ENCODE peak calls at places on chromosomes 2 and 18, in five cellular contexts. X is body of pancreas; Y is right lobe of liver; G is CD8-positive, alpha-beta T cell; S is lung. I is an unnamed sample.

GRCh38 chr2:233082222-233082933 is 22.2 kb downstream of the INPP5D start:
- ATAC-seq in G (no peak), X (no peak), S (no peak), Y (no peak), I (no peak)

GRCh38 chr2:172613035-172613434 is 57.1 kb downstream of the PDK1 start:
- ATAC-seq in Y (no peak), S (no peak), X (no peak), G (no peak), I (no peak)

GRCh38 chr2:22194218-22194617 is 1070.5 kb downstream of the TDRD15 start:
- ATAC-seq in X (no peak), S (no peak), G (no peak), Y (no peak), I (no peak)

GRCh38 chr2:223930002-223930976 is 14.8 kb downstream of the WDFY1 start:
- ATAC-seq in S (no peak), G (no peak), Y (peak), X (peak), I (peak)

GRCh38 chr2:10550206-10551001 is 102.3 kb upstream of the ODC1 start:
- ATAC-seq in G (no peak), S (no peak), X (peak), Y (peak), I (peak)

GRCh38 chr18:23938046-23938756 is 76.4 kb upstream of the TTC39C start:
- ATAC-seq in S (no peak), G (peak), Y (no peak), X (no peak), I (no peak)

GRCh38 chr18:51049137-51049536 is 19.1 kb downstream of the SMAD4 start:
- ATAC-seq in X (no peak), Y (no peak), S (no peak), G (no peak), I (no peak)

GRCh38 chr2:120881981-120882788 is 146.5 kb downstream of the GLI2 start:
- ATAC-seq in Y (no peak), G (no peak), S (no peak), X (peak), I (peak)

GRCh38 chr2:10216677-10217498 is 85.8 kb upstream of the HPCAL1 start:
- ATAC-seq in G (no peak), Y (no peak), S (no peak), X (no peak), I (no peak)

GRCh38 chr2:60525859-60526258 is 27.6 kb downstream of the BCL11A start:
- ATAC-seq in S (no peak), X (no peak), G (no peak), Y (no peak), I (no peak)

GRCh38 chr18:48613589-48613988 is 74.8 kb downstream of the CTIF start:
- ATAC-seq in S (no peak), X (no peak), Y (peak), G (no peak), I (peak)

GRCh38 chr2:96156926-96157648 is 11.8 kb upstream of the DUSP2 start:
- ATAC-seq in G (no peak), Y (no peak), X (no peak), S (no peak), I (no peak)
- H3K4me3 ChIP-seq in G (no peak), Y (no peak), X (no peak), S (no peak), I (no peak)

GRCh38 chr2:122366427-122366826 is 611.0 kb downstream of the TSN start:
- ATAC-seq in S (no peak), Y (peak), X (peak), G (no peak), I (no peak)

GRCh38 chr2:122363885-122364284 is 608.4 kb downstream of the TSN start:
- ATAC-seq in X (no peak), G (no peak), S (no peak), Y (no peak), I (no peak)

GRCh38 chr2:122368576-122369243 is 613.3 kb downstream of the TSN start:
- ATAC-seq in X (no peak), Y (no peak), G (no peak), S (no peak), I (no peak)
- TF ChIP-seq CTCF in X (no peak), Y (no peak), G (no peak), S (no peak), I (no peak)

GRCh38 chr2:85583667-85584353 is 421 bp upstream of the VAMP5 start:
- ATAC-seq in G (peak), Y (peak), X (no peak), S (no peak), I (peak)
- H3K4me3 ChIP-seq in G (peak), Y (peak), X (no peak), S (no peak), I (peak)

GRCh38 chr2:14642499-14642898 is 10.0 kb downstream of the LRATD1 start:
- ATAC-seq in X (no peak), Y (no peak), G (no peak), S (no peak), I (no peak)
- TF ChIP-seq CTCF in X (no peak), Y (no peak), G (no peak), S (no peak), I (no peak)

GRCh38 chr18:58541789-58542425 is 87.0 kb downstream of the ALPK2 start:
- ATAC-seq in Y (peak), S (peak), X (peak), G (peak), I (no peak)
- H3K4me3 ChIP-seq in Y (no peak), S (no peak), X (no peak), G (no peak), I (no peak)

GRCh38 chr2:5387421-5387820 is 304.8 kb upstream of the SOX11 start:
- ATAC-seq in X (no peak), Y (no peak), G (no peak), S (no peak), I (no peak)
- TF ChIP-seq CTCF in X (no peak), Y (no peak), G (no peak), S (no peak), I (no peak)

GRCh38 chr2:214816135-214816534 is 6.7 kb upstream of the BARD1 start:
- ATAC-seq in X (no peak), G (no peak), S (no peak), Y (no peak), I (no peak)
- H3K4me3 ChIP-seq in X (no peak), G (no peak), S (no peak), Y (no peak), I (no peak)

GRCh38 chr2:25112113-25112512 is 56.3 kb downstream of the POMC start:
- ATAC-seq in X (no peak), Y (no peak), G (no peak), S (no peak), I (no peak)
- TF ChIP-seq CTCF in X (no peak), Y (no peak), G (no peak), S (no peak), I (no peak)

DNA sequence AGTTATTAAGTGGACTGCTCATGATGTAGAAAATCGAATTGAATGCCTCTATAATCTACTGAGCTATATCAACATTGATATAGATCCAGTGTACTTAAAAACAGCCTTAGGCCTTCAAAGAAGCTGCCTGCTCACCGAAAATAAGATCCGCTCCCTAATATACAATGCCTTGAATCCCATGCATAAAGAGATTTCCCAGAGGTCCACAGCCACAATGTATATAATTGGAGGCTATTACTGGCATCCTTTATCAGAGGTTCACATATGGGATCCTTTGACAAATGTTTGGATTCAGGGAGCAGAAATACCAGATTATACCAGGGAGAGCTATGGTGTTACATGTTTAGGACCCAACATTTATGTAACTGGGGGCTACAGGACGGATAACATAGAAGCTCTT is 2.0 kb downstream of the KLHL23 start:
- ATAC-seq in Y (no peak), S (no peak), X (no peak), G (no peak), I (no peak)
- H3K4me3 ChIP-seq in Y (no peak), S (no peak), X (no peak), G (no peak), I (no peak)

DNA sequence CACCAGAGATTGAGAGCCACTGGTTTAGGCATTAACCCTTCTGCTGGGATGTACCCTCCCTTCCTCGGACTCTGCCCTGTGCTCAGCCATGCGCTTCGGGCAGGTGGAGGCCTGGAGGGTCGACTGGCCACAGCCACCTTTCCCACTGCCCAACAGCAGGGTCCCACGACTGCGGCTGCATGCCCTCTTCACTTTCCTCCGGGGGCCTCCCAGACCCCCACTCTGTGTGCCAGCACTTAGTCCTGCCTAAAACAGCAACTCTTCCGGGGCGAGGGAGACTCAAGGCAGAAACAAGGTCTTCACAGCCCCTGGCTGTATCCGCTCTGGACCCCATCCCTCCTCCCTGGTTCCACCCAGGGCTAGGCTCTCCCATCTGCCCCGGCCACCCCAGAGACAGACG is 31.3 kb upstream of the BIN1 start:
- ATAC-seq in X (no peak), S (no peak), Y (no peak), G (no peak), I (no peak)
- TF ChIP-seq CTCF in X (no peak), S (no peak), Y (no peak), G (no peak), I (no peak)

I was measured in gastroesophageal sphincter.